ENCODE peak calls at places on chromosomes 16 and 17, in six cellular contexts. Z is endothelial cell of umbilical vein, Q is GM12891, I is prostate gland, P is sigmoid colon, V is stomach. U is an unnamed sample.

GRCh38 chr17:27607692-27608091 is 23.3 kb upstream of the LGALS9 start:
- DNase-seq in Z (no peak), Q (no peak), I (no peak), P (no peak), V (no peak), U (no peak)

GRCh38 chr16:89924298-89924924 is 1.3 kb downstream of the TUBB3 start:
- DNase-seq in Z (peak), Q (no peak), I (no peak), P (no peak), V (no peak), U (no peak)

GRCh38 chr17:46772013-46772878 is 46.2 kb downstream of the WNT3 start:
- DNase-seq in Z (peak), Q (no peak), I (no peak), P (no peak), V (peak), U (no peak)

GRCh38 chr17:4938069-4938491 is 1.8 kb downstream of the SLC25A11 start:
- DNase-seq in Z (no peak), Q (no peak), I (no peak), P (no peak), V (no peak), U (no peak)

GRCh38 chr17:80738406-80738805 is 193.8 kb downstream of the RPTOR start:
- DNase-seq in Z (no peak), Q (no peak), I (no peak), P (no peak), V (no peak), U (no peak)

GRCh38 chr17:76868669-76869208 is 535 bp downstream of the MGAT5B start:
- DNase-seq in Z (no peak), Q (no peak), I (no peak), P (no peak), V (no peak), U (no peak)

GRCh38 chr17:20944014-20944905 is 98.6 kb downstream of the USP22 start:
- DNase-seq in Z (no peak), Q (no peak), I (peak), P (no peak), V (peak), U (peak)

GRCh38 chr17:43356999-43357398 is 41.8 kb upstream of the ARL4D start:
- DNase-seq in Z (no peak), Q (no peak), I (no peak), P (no peak), V (no peak), U (no peak)

GRCh38 chr16:88569614-88569984 is 604 bp upstream of the ZC3H18 start:
- DNase-seq in Z (no peak), Q (no peak), I (peak), P (no peak), V (no peak), U (no peak)

GRCh38 chr17:28074010-28074409 is 31.5 kb downstream of the NLK start:
- DNase-seq in Z (no peak), Q (no peak), I (no peak), P (no peak), V (no peak), U (no peak)

GRCh38 chr16:22324787-22325597 is 27.8 kb downstream of the POLR3E start:
- DNase-seq in Z (no peak), Q (no peak), I (no peak), P (no peak), V (no peak), U (no peak)
- TF ChIP-seq POLR2AphosphoS5 in Z (no peak), Q (no peak), I (no peak), P (no peak), V (no peak), U (no peak)

GRCh38 chr17:55416470-55417052 is 5.1 kb downstream of the MMD start:
- DNase-seq in Z (no peak), Q (no peak), I (no peak), P (no peak), V (no peak), U (no peak)

GRCh38 chr17:55417411-55418268 is 4.0 kb downstream of the MMD start:
- DNase-seq in Z (no peak), Q (no peak), I (no peak), P (no peak), V (no peak), U (no peak)

GRCh38 chr17:55420067-55420775 is 1.4 kb downstream of the MMD start:
- DNase-seq in Z (no peak), Q (no peak), I (no peak), P (no peak), V (peak), U (no peak)

GRCh38 chr17:55420776-55421178 is 858 bp downstream of the MMD start:
- DNase-seq in Z (no peak), Q (no peak), I (peak), P (peak), V (peak), U (no peak)

GRCh38 chr17:55418369-55419268 is 3.0 kb downstream of the MMD start:
- DNase-seq in Z (no peak), Q (no peak), I (no peak), P (no peak), V (no peak), U (no peak)
- TF ChIP-seq POLR2AphosphoS5 in Z (no peak), Q (peak), I (no peak), P (no peak), V (no peak), U (no peak)

GRCh38 chr17:82338858-82339633 is 5.5 kb upstream of the SECTM1 start:
- DNase-seq in Z (peak), Q (no peak), I (peak), P (peak), V (peak), U (peak)
- TF ChIP-seq POLR2AphosphoS5 in Z (no peak), Q (no peak), I (peak), P (peak), V (no peak), U (peak)

GRCh38 chr17:7108560-7108925 is 6.1 kb downstream of the ASGR2 start:
- DNase-seq in Z (no peak), Q (no peak), I (no peak), P (no peak), V (no peak), U (no peak)

GRCh38 chr17:7107795-7108559 is 6.6 kb downstream of the ASGR2 start:
- DNase-seq in Z (no peak), Q (no peak), I (no peak), P (no peak), V (no peak), U (no peak)

GRCh38 chr17:7110617-7111306 is 3.9 kb downstream of the ASGR2 start:
- DNase-seq in Z (no peak), Q (no peak), I (no peak), P (no peak), V (no peak), U (no peak)

GRCh38 chr17:7108981-7109380 is 5.6 kb downstream of the ASGR2 start:
- DNase-seq in Z (no peak), Q (no peak), I (no peak), P (no peak), V (no peak), U (no peak)

GRCh38 chr17:7109461-7110322 is 4.9 kb downstream of the ASGR2 start:
- DNase-seq in Z (no peak), Q (no peak), I (no peak), P (no peak), V (no peak), U (no peak)
- TF ChIP-seq POLR2AphosphoS5 in Z (no peak), Q (no peak), I (no peak), P (no peak), V (no peak), U (no peak)